ENCODE peak calls at places on chromosomes 5 and 9, in six cellular contexts. G is IMR-90, A is PC-3, O is GM23248, C is OCI-LY7, R is mammary epithelial cell. E is an unnamed sample.

GRCh38 chr5:73818357-73818756 is 192.4 kb downstream of the ARHGEF28 start:
- DNase-seq in G (peak; percentile 90), A (peak; percentile 33), O (peak; percentile 77), C (no peak), R (peak; percentile 82), E (no peak)

GRCh38 chr9:29969856-29970647 is 2396.8 kb upstream of the C9orf72 start:
- DNase-seq in G (no peak), A (no peak), O (no peak), C (no peak), R (no peak), E (no peak)

GRCh38 chr9:89798546-89799120 is 193.8 kb downstream of the GADD45G start:
- DNase-seq in G (no peak), A (no peak), O (no peak), C (no peak), R (no peak), E (no peak)

GRCh38 chr5:133796186-133796585 is 172.2 kb downstream of the C5orf15 start:
- DNase-seq in G (no peak), A (no peak), O (no peak), C (no peak), R (no peak), E (no peak)

GRCh38 chr5:73149540-73149939 is 23.5 kb upstream of the TMEM174 start:
- DNase-seq in G (no peak), A (no peak), O (no peak), C (no peak), R (no peak), E (no peak)

GRCh38 chr5:33166522-33166921 is 274.2 kb upstream of the TARS1 start:
- DNase-seq in G (no peak), A (no peak), O (no peak), C (peak; percentile 29), R (no peak), E (no peak)

GRCh38 chr9:130111805-130112204 is 58.1 kb downstream of the GPR107 start:
- DNase-seq in G (no peak), A (no peak), O (no peak), C (no peak), R (no peak), E (no peak)

GRCh38 chr9:69036319-69036718 is 767 bp downstream of the FXN start:
- DNase-seq in G (peak; percentile 13), A (peak; percentile 3), O (peak; percentile 41), C (peak; percentile 34), R (peak; percentile 32), E (no peak)

GRCh38 chr9:69590241-69590640 is 81.9 kb downstream of the APBA1 start:
- DNase-seq in G (no peak), A (no peak), O (no peak), C (no peak), R (no peak), E (no peak)

GRCh38 chr9:93654351-93654961 is 78.1 kb downstream of the PHF2 start:
- DNase-seq in G (no peak), A (no peak), O (no peak), C (no peak), R (no peak), E (no peak)

DNA sequence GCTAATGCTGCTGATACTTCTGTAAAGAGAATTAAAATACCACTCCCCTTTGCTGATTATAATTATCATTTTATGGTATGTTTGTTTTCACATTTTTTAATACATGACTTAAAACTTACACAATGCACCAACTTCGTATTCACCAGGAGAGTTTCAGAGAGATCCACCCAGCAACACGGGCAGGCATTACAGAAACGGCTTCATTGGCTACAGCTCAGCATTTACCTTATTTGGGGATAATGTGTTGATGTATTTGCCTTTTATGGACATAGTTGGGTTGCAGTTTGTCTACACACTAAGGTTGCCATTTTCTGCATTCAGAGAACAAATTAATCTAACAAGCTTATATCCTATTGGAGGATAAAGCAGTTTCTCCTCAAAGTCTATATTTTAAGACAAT is 423.6 kb downstream of the PRDM9 start:
- DNase-seq in G (no peak), A (no peak), O (no peak), C (no peak), R (no peak), E (no peak)
- H3K9me3 ChIP-seq in G (peaks cover 5% of the 10 kb centered on the region), A (no peaks in the 10 kb centered on the region), O (no peaks in the 10 kb centered on the region), C (peaks cover 5% of the 10 kb centered on the region), R (no peaks in the 10 kb centered on the region), E (no peaks in the 10 kb centered on the region)

GRCh38 chr9:128818839-128819715 is 777 bp downstream of the ENDOG start:
- DNase-seq in G (no peak), A (peak; percentile 16), O (peak; percentile 57), C (peak; percentile 62), R (peak; percentile 27), E (no peak)
- H2AFZ ChIP-seq in G (peak overlapping the region; percentile 94), A (peak overlapping the region; percentile 45), O (peak overlapping the region; percentile 45), C (peak overlapping the region; percentile 45), R (peak overlapping the region; percentile 83), E (peak overlapping the region; percentile 78)

GRCh38 chr9:83039303-83039702 is 23.6 kb downstream of the RASEF start:
- DNase-seq in G (no peak), A (no peak), O (no peak), C (no peak), R (no peak), E (no peak)
- H3K9me3 ChIP-seq in G (no peaks in the 10 kb centered on the region), A (no peaks in the 10 kb centered on the region), O (no peaks in the 10 kb centered on the region), C (no peaks in the 10 kb centered on the region), R (no peaks in the 10 kb centered on the region), E (no peaks in the 10 kb centered on the region)

GRCh38 chr9:109894921-109895758 is 115.1 kb downstream of the PALM2AKAP2 start:
- DNase-seq in G (peak; percentile 89), A (peak; percentile 12), O (peak; percentile 87), C (no peak), R (peak; percentile 37), E (no peak)
- H2AFZ ChIP-seq in G (no peak overlapping the region), A (no peak overlapping the region), O (no peak overlapping the region), C (peak overlapping the region; percentile 15), R (no peak overlapping the region), E (no peak overlapping the region)

E was measured in PC-9.